ENCODE peak calls at places on chromosome 15, in five cellular contexts. One of them, this sample, is unnamed.

GRCh38 chr15:80925597-80926059 is 64.0 kb downstream of the MESD start:
- DNase-seq in dorsolateral prefrontal cortex: no peak
- DNase-seq in AG10803: no peak
- DNase-seq in AG20443: no peak
- DNase-seq in SJCRH30: peak
- DNase-seq in this sample: no peak

GRCh38 chr15:24954783-24955548 is at the start of the genes SNRPN and SNURF:
- DNase-seq in SJCRH30: peak
- DNase-seq in AG20443: peak
- DNase-seq in dorsolateral prefrontal cortex: peak
- DNase-seq in AG10803: peak
- DNase-seq in this sample: peak

GRCh38 chr15:66631616-66632263 is 65.9 kb upstream of the LCTL start:
- DNase-seq in SJCRH30: peak
- DNase-seq in AG10803: no peak
- DNase-seq in AG20443: no peak
- DNase-seq in dorsolateral prefrontal cortex: no peak
- DNase-seq in this sample: no peak

GRCh38 chr15:69474846-69475455 is 22.3 kb downstream of the RPLP1 start:
- DNase-seq in dorsolateral prefrontal cortex: no peak
- DNase-seq in AG20443: no peak
- DNase-seq in SJCRH30: no peak
- DNase-seq in AG10803: no peak
- DNase-seq in this sample: peak

GRCh38 chr15:45307230-45307924 is 55.3 kb downstream of the SLC28A2 start:
- DNase-seq in SJCRH30: peak
- DNase-seq in dorsolateral prefrontal cortex: no peak
- DNase-seq in AG10803: peak
- DNase-seq in AG20443: peak
- DNase-seq in this sample: peak

GRCh38 chr15:85804481-85805165 is 9.9 kb upstream of the KLHL25 start:
- DNase-seq in dorsolateral prefrontal cortex: no peak
- DNase-seq in SJCRH30: no peak
- DNase-seq in AG20443: no peak
- DNase-seq in AG10803: no peak
- DNase-seq in this sample: no peak

GRCh38 chr15:85025516-85026279 is 44.0 kb downstream of the PDE8A start:
- DNase-seq in dorsolateral prefrontal cortex: no peak
- DNase-seq in AG10803: no peak
- DNase-seq in SJCRH30: no peak
- DNase-seq in AG20443: no peak
- DNase-seq in this sample: no peak

GRCh38 chr15:38991126-38991525 is 426.5 kb upstream of the RASGRP1 start:
- DNase-seq in SJCRH30: peak
- DNase-seq in AG20443: peak
- DNase-seq in dorsolateral prefrontal cortex: no peak
- DNase-seq in AG10803: peak
- DNase-seq in this sample: peak

GRCh38 chr15:33021806-33022389 is 172.6 kb downstream of the FMN1 start:
- DNase-seq in SJCRH30: peak
- DNase-seq in AG10803: peak
- DNase-seq in AG20443: peak
- DNase-seq in dorsolateral prefrontal cortex: no peak
- DNase-seq in this sample: peak

GRCh38 chr15:48667701-48668100 is 22.2 kb upstream of the FBN1 start:
- DNase-seq in AG20443: peak
- DNase-seq in SJCRH30: no peak
- DNase-seq in dorsolateral prefrontal cortex: no peak
- DNase-seq in AG10803: peak
- DNase-seq in this sample: peak

GRCh38 chr15:60009581-60010379 is 5.7 kb downstream of the FOXB1 start:
- DNase-seq in AG10803: no peak
- DNase-seq in AG20443: no peak
- DNase-seq in SJCRH30: no peak
- DNase-seq in dorsolateral prefrontal cortex: no peak
- DNase-seq in this sample: no peak

GRCh38 chr15:47820047-47820779 is 102.9 kb downstream of the SEMA6D start:
- DNase-seq in AG20443: no peak
- DNase-seq in AG10803: peak
- DNase-seq in SJCRH30: no peak
- DNase-seq in dorsolateral prefrontal cortex: no peak
- DNase-seq in this sample: no peak

GRCh38 chr15:85543741-85544155 is 163.3 kb downstream of the AKAP13 start:
- DNase-seq in AG10803: no peak
- DNase-seq in dorsolateral prefrontal cortex: no peak
- DNase-seq in SJCRH30: no peak
- DNase-seq in AG20443: no peak
- DNase-seq in this sample: no peak

GRCh38 chr15:51270706-51271105 is 67.7 kb downstream of the CYP19A1 start:
- DNase-seq in AG10803: no peak
- DNase-seq in AG20443: no peak
- DNase-seq in SJCRH30: no peak
- DNase-seq in dorsolateral prefrontal cortex: no peak
- DNase-seq in this sample: no peak

GRCh38 chr15:85795320-85795668 is 569 bp upstream of the KLHL25 start:
- DNase-seq in dorsolateral prefrontal cortex: no peak
- DNase-seq in SJCRH30: no peak
- DNase-seq in AG20443: no peak
- DNase-seq in AG10803: no peak
- DNase-seq in this sample: no peak

GRCh38 chr15:52284164-52284563 is 11.4 kb downstream of the MYO5C start:
- DNase-seq in AG20443: no peak
- DNase-seq in AG10803: no peak
- DNase-seq in SJCRH30: no peak
- DNase-seq in dorsolateral prefrontal cortex: no peak
- DNase-seq in this sample: peak

GRCh38 chr15:86267892-86268291 is 188.2 kb downstream of the AGBL1 start:
- DNase-seq in AG20443: no peak
- DNase-seq in SJCRH30: no peak
- DNase-seq in AG10803: no peak
- DNase-seq in dorsolateral prefrontal cortex: no peak
- DNase-seq in this sample: no peak

GRCh38 chr15:91611924-91612323 is 241.6 kb upstream of the SLCO3A1 start:
- DNase-seq in SJCRH30: no peak
- DNase-seq in dorsolateral prefrontal cortex: no peak
- DNase-seq in AG20443: no peak
- DNase-seq in AG10803: no peak
- DNase-seq in this sample: no peak

GRCh38 chr15:81851307-81851706 is 194.5 kb downstream of the MEX3B start:
- DNase-seq in SJCRH30: no peak
- DNase-seq in AG20443: no peak
- DNase-seq in AG10803: no peak
- DNase-seq in dorsolateral prefrontal cortex: no peak
- DNase-seq in this sample: no peak

GRCh38 chr15:69576035-69576526 is 123.5 kb downstream of the RPLP1 start:
- DNase-seq in AG10803: peak
- DNase-seq in AG20443: peak
- DNase-seq in dorsolateral prefrontal cortex: peak
- DNase-seq in SJCRH30: peak
- DNase-seq in this sample: peak

GRCh38 chr15:21269121-21269520 is 171.2 kb downstream of the POTEB3 start:
- DNase-seq in dorsolateral prefrontal cortex: no peak
- DNase-seq in AG10803: no peak
- DNase-seq in SJCRH30: peak
- DNase-seq in AG20443: no peak
- DNase-seq in this sample: no peak

GRCh38 chr15:78550194-78550593 is 9.9 kb downstream of the PSMA4 start:
- DNase-seq in AG10803: no peak
- DNase-seq in AG20443: no peak
- DNase-seq in dorsolateral prefrontal cortex: no peak
- DNase-seq in SJCRH30: no peak
- DNase-seq in this sample: no peak

GRCh38 chr15:67327312-67327711 is 72.7 kb downstream of the IQCH start:
- DNase-seq in dorsolateral prefrontal cortex: no peak
- DNase-seq in AG20443: no peak
- DNase-seq in AG10803: no peak
- DNase-seq in SJCRH30: no peak
- DNase-seq in this sample: no peak

GRCh38 chr15:63948436-63948835 is 97.8 kb downstream of the DAPK2 start:
- DNase-seq in AG20443: no peak
- DNase-seq in dorsolateral prefrontal cortex: no peak
- DNase-seq in AG10803: no peak
- DNase-seq in SJCRH30: no peak
- DNase-seq in this sample: no peak

GRCh38 chr15:79640206-79640605 is 208.1 kb downstream of the MINAR1 start:
- DNase-seq in AG10803: peak
- DNase-seq in dorsolateral prefrontal cortex: no peak
- DNase-seq in AG20443: peak
- DNase-seq in SJCRH30: peak
- DNase-seq in this sample: peak

GRCh38 chr15:44536298-44536961 is 517 bp upstream of the EIF3J start:
- DNase-seq in SJCRH30: peak
- DNase-seq in AG10803: no peak
- DNase-seq in AG20443: peak
- DNase-seq in dorsolateral prefrontal cortex: peak
- DNase-seq in this sample: peak

GRCh38 chr15:91975241-91975978 is 121.9 kb downstream of the SLCO3A1 start:
- DNase-seq in AG20443: no peak
- DNase-seq in dorsolateral prefrontal cortex: no peak
- DNase-seq in AG10803: no peak
- DNase-seq in SJCRH30: no peak
- DNase-seq in this sample: no peak

GRCh38 chr15:78244101-78244500 is 9.7 kb upstream of the ACSBG1 start:
- DNase-seq in AG10803: no peak
- DNase-seq in dorsolateral prefrontal cortex: no peak
- DNase-seq in SJCRH30: no peak
- DNase-seq in AG20443: no peak
- DNase-seq in this sample: no peak

GRCh38 chr15:88918738-88919137 is 5.6 kb upstream of the MFGE8 start:
- DNase-seq in dorsolateral prefrontal cortex: no peak
- DNase-seq in AG10803: peak
- DNase-seq in AG20443: peak
- DNase-seq in SJCRH30: peak
- DNase-seq in this sample: peak

GRCh38 chr15:40443255-40443654 is 2.5 kb downstream of the BAHD1 start:
- DNase-seq in AG20443: no peak
- DNase-seq in SJCRH30: no peak
- DNase-seq in AG10803: no peak
- DNase-seq in dorsolateral prefrontal cortex: no peak
- DNase-seq in this sample: no peak

GRCh38 chr15:29913528-29914135 is 91.4 kb upstream of the TJP1 start:
- DNase-seq in AG20443: peak
- DNase-seq in dorsolateral prefrontal cortex: no peak
- DNase-seq in AG10803: peak
- DNase-seq in SJCRH30: no peak
- DNase-seq in this sample: peak

This sample was measured in EL.